ENCODE peak calls at places on chromosomes 1 and 21, in six cellular contexts. One of them, this sample, is unnamed.

GRCh38 chr1:211920602-211921226 is 90.2 kb upstream of the LPGAT1 start:
- DNase-seq in NCI-H748 treated with DMSO at 0.1 percent for 48 hours: no peak
- DNase-seq in activated CD4-positive, alpha-beta T cell treated with anti-CD3 and anti-CD28 coated beads, Interleukin-2, amount 50 U/mL, for 1 hour: no peak
- DNase-seq in M059J: no peak
- DNase-seq in AG04449: no peak
- DNase-seq in psoas muscle: no peak
- DNase-seq in this sample: no peak

GRCh38 chr1:51924455-51924854 is 45.9 kb upstream of the NRDC start:
- DNase-seq in AG04449: no peak
- DNase-seq in NCI-H748 treated with DMSO at 0.1 percent for 48 hours: no peak
- DNase-seq in M059J: peak; percentile 69
- DNase-seq in psoas muscle: no peak
- DNase-seq in activated CD4-positive, alpha-beta T cell treated with anti-CD3 and anti-CD28 coated beads, Interleukin-2, amount 50 U/mL, for 1 hour: no peak
- DNase-seq in this sample: no peak

GRCh38 chr1:37449936-37450335 is 24.4 kb upstream of the ZC3H12A start:
- DNase-seq in AG04449: no peak
- DNase-seq in activated CD4-positive, alpha-beta T cell treated with anti-CD3 and anti-CD28 coated beads, Interleukin-2, amount 50 U/mL, for 1 hour: no peak
- DNase-seq in NCI-H748 treated with DMSO at 0.1 percent for 48 hours: no peak
- DNase-seq in M059J: no peak
- DNase-seq in psoas muscle: no peak
- DNase-seq in this sample: no peak

GRCh38 chr1:82838066-82838465 is 1037.3 kb downstream of the ADGRL2 start:
- DNase-seq in NCI-H748 treated with DMSO at 0.1 percent for 48 hours: no peak
- DNase-seq in AG04449: no peak
- DNase-seq in activated CD4-positive, alpha-beta T cell treated with anti-CD3 and anti-CD28 coated beads, Interleukin-2, amount 50 U/mL, for 1 hour: no peak
- DNase-seq in M059J: peak; percentile 53
- DNase-seq in psoas muscle: no peak
- DNase-seq in this sample: no peak

GRCh38 chr1:206839857-206840256 is 25.6 kb upstream of the IL20 start:
- DNase-seq in AG04449: peak; percentile 75
- DNase-seq in psoas muscle: no peak
- DNase-seq in NCI-H748 treated with DMSO at 0.1 percent for 48 hours: no peak
- DNase-seq in activated CD4-positive, alpha-beta T cell treated with anti-CD3 and anti-CD28 coated beads, Interleukin-2, amount 50 U/mL, for 1 hour: no peak
- DNase-seq in M059J: peak; percentile 88
- DNase-seq in this sample: peak; percentile 79

GRCh38 chr1:20485527-20486456 is at the start of gene CAMK2N1:
- DNase-seq in activated CD4-positive, alpha-beta T cell treated with anti-CD3 and anti-CD28 coated beads, Interleukin-2, amount 50 U/mL, for 1 hour: peak; percentile 55
- DNase-seq in M059J: peak; percentile 56
- DNase-seq in NCI-H748 treated with DMSO at 0.1 percent for 48 hours: peak; percentile 4
- DNase-seq in AG04449: no peak
- DNase-seq in psoas muscle: peak; percentile 83
- DNase-seq in this sample: no peak

GRCh38 chr1:14896381-14897079 is 257.0 kb upstream of the TMEM51 start:
- DNase-seq in psoas muscle: no peak
- DNase-seq in AG04449: no peak
- DNase-seq in activated CD4-positive, alpha-beta T cell treated with anti-CD3 and anti-CD28 coated beads, Interleukin-2, amount 50 U/mL, for 1 hour: no peak
- DNase-seq in NCI-H748 treated with DMSO at 0.1 percent for 48 hours: no peak
- DNase-seq in M059J: peak; percentile 79
- DNase-seq in this sample: no peak

GRCh38 chr1:22971161-22972062 is 1.3 kb downstream of the LACTBL1 start:
- DNase-seq in activated CD4-positive, alpha-beta T cell treated with anti-CD3 and anti-CD28 coated beads, Interleukin-2, amount 50 U/mL, for 1 hour: no peak
- DNase-seq in NCI-H748 treated with DMSO at 0.1 percent for 48 hours: no peak
- DNase-seq in AG04449: no peak
- DNase-seq in psoas muscle: no peak
- DNase-seq in M059J: peak; percentile 64
- DNase-seq in this sample: no peak

GRCh38 chr1:2810281-2810680 is 8.8 kb upstream of the TTC34 start:
- DNase-seq in NCI-H748 treated with DMSO at 0.1 percent for 48 hours: no peak
- DNase-seq in activated CD4-positive, alpha-beta T cell treated with anti-CD3 and anti-CD28 coated beads, Interleukin-2, amount 50 U/mL, for 1 hour: no peak
- DNase-seq in AG04449: no peak
- DNase-seq in psoas muscle: no peak
- DNase-seq in M059J: no peak
- DNase-seq in this sample: no peak

GRCh38 chr21:41142051-41142795 is 25.7 kb upstream of the BACE2 start:
- DNase-seq in psoas muscle: no peak
- DNase-seq in M059J: peak; percentile 91
- DNase-seq in AG04449: peak; percentile 52
- DNase-seq in NCI-H748 treated with DMSO at 0.1 percent for 48 hours: no peak
- DNase-seq in activated CD4-positive, alpha-beta T cell treated with anti-CD3 and anti-CD28 coated beads, Interleukin-2, amount 50 U/mL, for 1 hour: no peak
- DNase-seq in this sample: peak; percentile 6

This sample was measured in AG04450.